ENCODE peak calls at places on chromosomes 4 and X, in four cellular contexts. One of them, this sample, is unnamed. For H3K4me1, the result is how much of the 10 kb centered on the place peaks cover.

GRCh38 chr4:6221851-6222760 is 21.8 kb upstream of the JAKMIP1 start:
- DNase-seq in prostate gland: peak
- DNase-seq in PC-3: no peak
- DNase-seq in BE2C: peak
- DNase-seq in this sample: no peak

GRCh38 chrX:48897157-48897620 is 379 bp downstream of the TIMM17B start:
- DNase-seq in prostate gland: peak
- DNase-seq in PC-3: peak
- DNase-seq in BE2C: peak
- DNase-seq in this sample: peak

GRCh38 chr4:76703676-76704075 is 194.3 kb downstream of the SOWAHB start:
- DNase-seq in prostate gland: no peak
- DNase-seq in PC-3: peak
- DNase-seq in BE2C: no peak
- DNase-seq in this sample: no peak

GRCh38 chrX:16207631-16208030 is 40.4 kb downstream of the MAGEB17 start:
- DNase-seq in prostate gland: no peak
- DNase-seq in PC-3: no peak
- DNase-seq in BE2C: no peak
- DNase-seq in this sample: no peak

GRCh38 chr4:17771284-17771908 is 10.0 kb downstream of the FAM184B start:
- DNase-seq in prostate gland: no peak
- DNase-seq in PC-3: no peak
- DNase-seq in BE2C: peak
- DNase-seq in this sample: peak

GRCh38 chr4:184439856-184440592 is 34.3 kb downstream of the IRF2 start:
- DNase-seq in prostate gland: peak
- DNase-seq in PC-3: no peak
- DNase-seq in BE2C: no peak
- DNase-seq in this sample: no peak

GRCh38 chr4:143587703-143588102 is 74.2 kb downstream of the SMARCA5 start:
- DNase-seq in prostate gland: no peak
- DNase-seq in PC-3: peak
- DNase-seq in BE2C: no peak
- DNase-seq in this sample: no peak

GRCh38 chr4:74005528-74005927 is 7.1 kb upstream of the CXCL5 start:
- DNase-seq in prostate gland: no peak
- DNase-seq in PC-3: peak
- DNase-seq in BE2C: no peak
- DNase-seq in this sample: no peak

GRCh38 chrX:39163585-39163984 is 362.3 kb downstream of the MID1IP1 start:
- DNase-seq in prostate gland: no peak
- DNase-seq in PC-3: no peak
- DNase-seq in BE2C: no peak
- DNase-seq in this sample: no peak

GRCh38 chr4:81921757-81922159 is 450.1 kb upstream of the RASGEF1B start:
- DNase-seq in prostate gland: no peak
- DNase-seq in PC-3: no peak
- DNase-seq in BE2C: no peak
- DNase-seq in this sample: no peak

GRCh38 chrX:20383487-20383886 is 116.8 kb upstream of the RPS6KA3 start:
- DNase-seq in prostate gland: no peak
- DNase-seq in PC-3: no peak
- DNase-seq in BE2C: no peak
- DNase-seq in this sample: peak
- H3K4me1 ChIP-seq in prostate gland: under half
- H3K4me1 ChIP-seq in PC-3: under half
- H3K4me1 ChIP-seq in BE2C: under half
- H3K4me1 ChIP-seq in this sample: under half

GRCh38 chrX:111506826-111507225 is 4.6 kb upstream of the SERTM2 start:
- DNase-seq in prostate gland: no peak
- DNase-seq in PC-3: no peak
- DNase-seq in BE2C: no peak
- DNase-seq in this sample: no peak

GRCh38 chrX:111504941-111505340 is 6.5 kb upstream of the SERTM2 start:
- DNase-seq in prostate gland: no peak
- DNase-seq in PC-3: no peak
- DNase-seq in BE2C: no peak
- DNase-seq in this sample: no peak

GRCh38 chrX:111507931-111508330 is 3.5 kb upstream of the SERTM2 start:
- DNase-seq in prostate gland: no peak
- DNase-seq in PC-3: no peak
- DNase-seq in BE2C: no peak
- DNase-seq in this sample: no peak

GRCh38 chrX:111505783-111506182 is 5.7 kb upstream of the SERTM2 start:
- DNase-seq in prostate gland: no peak
- DNase-seq in PC-3: no peak
- DNase-seq in BE2C: no peak
- DNase-seq in this sample: no peak

DNA sequence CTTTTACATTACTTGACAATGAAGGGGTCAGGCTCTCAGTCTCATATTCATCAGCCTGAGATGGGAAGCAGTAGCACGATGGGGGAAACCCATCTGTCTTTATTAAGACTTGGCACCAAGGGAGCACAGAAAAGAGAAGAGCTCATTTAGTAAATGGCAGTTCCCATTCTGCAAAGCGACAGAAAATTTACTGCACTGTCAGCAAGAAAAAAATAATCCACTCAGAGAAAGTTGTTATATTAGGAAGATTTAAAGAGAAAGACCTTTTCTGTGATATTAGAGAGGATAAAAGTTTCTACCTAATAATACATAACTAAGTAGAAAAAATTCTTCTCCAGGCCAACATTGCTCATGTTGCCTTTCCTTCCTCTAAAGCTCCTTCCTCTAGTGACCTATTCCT is 7.9 kb upstream of the SERTM2 start:
- DNase-seq in prostate gland: no peak
- DNase-seq in PC-3: no peak
- DNase-seq in BE2C: no peak
- DNase-seq in this sample: no peak
- H3K4me3 ChIP-seq in prostate gland: no peak
- H3K4me3 ChIP-seq in PC-3: no peak
- H3K4me3 ChIP-seq in BE2C: no peak
- H3K4me3 ChIP-seq in this sample: no peak

DNA sequence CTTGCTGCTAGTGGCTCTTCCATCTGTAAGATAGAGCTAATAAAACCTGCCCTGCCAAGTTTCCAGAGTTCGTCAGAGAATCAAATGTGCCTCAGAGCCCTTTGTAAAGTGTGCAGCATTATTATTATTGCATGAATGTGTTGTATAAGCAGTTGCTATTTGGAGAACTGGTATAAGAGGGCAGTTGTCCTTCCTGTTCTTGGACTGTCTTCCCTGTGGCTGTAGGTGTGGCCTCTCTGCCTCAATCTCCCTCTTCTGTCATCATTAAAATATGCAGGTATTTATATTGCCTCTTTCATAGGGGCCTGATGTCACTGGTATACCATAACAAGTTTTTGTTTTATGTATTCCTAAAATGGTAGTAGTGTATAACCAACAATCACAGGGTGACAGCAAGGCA is 3.8 kb downstream of the MTM1 start:
- DNase-seq in prostate gland: no peak
- DNase-seq in PC-3: peak
- DNase-seq in BE2C: no peak
- DNase-seq in this sample: no peak
- H3K4me1 ChIP-seq in prostate gland: under half
- H3K4me1 ChIP-seq in PC-3: half or more
- H3K4me1 ChIP-seq in BE2C: under half
- H3K4me1 ChIP-seq in this sample: under half

DNA sequence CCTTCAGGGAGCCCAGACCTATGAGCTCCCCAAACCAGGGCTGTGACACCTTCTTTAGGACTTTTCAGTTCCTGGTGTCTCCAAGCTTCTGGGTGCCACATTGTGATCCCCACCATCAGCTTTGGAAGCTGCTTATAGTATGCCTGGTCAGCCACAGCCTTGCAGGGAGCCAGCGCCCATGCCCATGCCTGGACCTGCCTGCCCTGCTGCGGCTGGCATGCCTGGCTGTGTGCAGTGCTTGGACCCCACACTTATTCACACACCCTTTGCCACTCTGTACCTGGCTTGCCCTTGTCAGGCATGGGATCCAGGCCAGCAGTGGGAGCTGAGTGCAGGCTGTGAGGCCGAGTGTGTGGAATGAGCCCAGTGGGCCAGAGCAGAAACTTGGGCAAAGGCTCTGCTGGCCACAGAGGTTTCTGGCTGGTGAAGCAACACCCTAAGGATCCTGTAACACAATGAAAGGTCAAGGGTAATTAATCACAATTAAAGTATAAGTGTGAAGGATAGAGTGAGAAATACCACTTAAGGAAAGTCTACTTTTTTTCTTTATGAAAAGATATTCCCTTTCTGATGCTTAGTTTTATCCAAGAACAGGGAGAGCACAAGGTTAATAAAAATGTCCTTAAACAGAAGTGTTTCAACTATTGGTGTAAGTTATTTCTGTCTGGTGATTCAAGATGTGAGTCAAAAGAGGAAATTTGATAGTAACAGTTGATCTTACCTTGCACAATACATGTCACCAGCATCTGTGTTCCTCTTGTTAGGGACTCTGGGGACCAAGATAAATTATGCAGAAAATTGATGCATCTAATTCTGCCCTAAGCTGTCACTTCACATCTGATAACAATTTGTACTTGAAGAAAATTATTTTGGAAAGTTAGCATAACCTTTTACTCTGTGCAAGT is 161.8 kb downstream of the FAM47A start:
- DNase-seq in prostate gland: no peak
- DNase-seq in PC-3: no peak
- DNase-seq in BE2C: no peak
- DNase-seq in this sample: no peak
- H3K4me3 ChIP-seq in prostate gland: no peak
- H3K4me3 ChIP-seq in PC-3: no peak
- H3K4me3 ChIP-seq in BE2C: no peak
- H3K4me3 ChIP-seq in this sample: no peak

GRCh38 chrX:75642811-75643361 is 120.0 kb upstream of the ZDHHC15 start:
- DNase-seq in prostate gland: no peak
- DNase-seq in PC-3: no peak
- DNase-seq in BE2C: no peak
- DNase-seq in this sample: no peak
- H3K4me1 ChIP-seq in prostate gland: under half
- H3K4me1 ChIP-seq in PC-3: under half
- H3K4me1 ChIP-seq in BE2C: under half
- H3K4me1 ChIP-seq in this sample: under half

GRCh38 chr4:122873146-122873545 is 46.5 kb downstream of the FGF2 start:
- DNase-seq in prostate gland: no peak
- DNase-seq in PC-3: no peak
- DNase-seq in BE2C: no peak
- DNase-seq in this sample: no peak
- H3K4me3 ChIP-seq in prostate gland: no peak
- H3K4me3 ChIP-seq in PC-3: no peak
- H3K4me3 ChIP-seq in BE2C: no peak
- H3K4me3 ChIP-seq in this sample: no peak

This sample was measured in SJCRH30.